ENCODE peak calls at places on chromosome 14, in nine cellular contexts. N is AG10803; H is lower leg skin; O is iris pigment epithelial cell; C is lower lobe of right lung; B is ovary; Q is hippocampal formation; A is Right ventricle myocardium superior; G is stimulated activated CD4-positive, alpha-beta T cell treated with anti-CD3 and anti-CD28 coated beads, Interleukin-12 subunit alpha, Interleukin-12 subunit beta, amount 100 ng/mL, for 4 hours. R is an unnamed sample.

GRCh38 chr14:96299441-96299840 is 43.4 kb downstream of the BDKRB1 start:
- DNase-seq in N (no peak), H (no peak), O (no peak), C (no peak), B (no peak), Q (no peak), A (no peak), G (no peak), R (no peak)

GRCh38 chr14:92506230-92506629 is 7.4 kb upstream of the RIN3 start:
- DNase-seq in N (no peak), H (no peak), O (no peak), C (no peak), B (no peak), Q (no peak), A (no peak), G (no peak), R (no peak)

GRCh38 chr14:78123650-78124253 is 46.4 kb upstream of the NRXN3 start:
- DNase-seq in N (no peak), H (no peak), O (no peak), C (no peak), B (no peak), Q (no peak), A (no peak), G (no peak), R (no peak)

GRCh38 chr14:102208741-102209140 is 69.0 kb downstream of the WDR20 start:
- DNase-seq in N (no peak), H (no peak), O (no peak), C (no peak), B (no peak), Q (no peak), A (no peak), G (no peak), R (no peak)

GRCh38 chr14:104026024-104026423 is 59.5 kb upstream of the ASPG start:
- DNase-seq in N (no peak), H (no peak), O (no peak), C (no peak), B (no peak), Q (no peak), A (no peak), G (no peak), R (no peak)

GRCh38 chr14:20413785-20414117 is 450 bp upstream of the TEP1 start:
- DNase-seq in N (no peak), H (no peak), O (peak), C (no peak), B (no peak), Q (no peak), A (no peak), G (no peak), R (no peak)

GRCh38 chr14:94171208-94171607 is 2.9 kb upstream of the PPP4R4 start:
- DNase-seq in N (peak), H (no peak), O (peak), C (no peak), B (no peak), Q (no peak), A (no peak), G (no peak), R (no peak)

GRCh38 chr14:95337052-95337595 is 17.4 kb upstream of the CLMN start:
- DNase-seq in N (no peak), H (no peak), O (no peak), C (no peak), B (no peak), Q (no peak), A (no peak), G (no peak), R (no peak)

GRCh38 chr14:87869619-87870583 is 123.1 kb downstream of the GALC start:
- DNase-seq in N (peak), H (no peak), O (peak), C (no peak), B (no peak), Q (no peak), A (no peak), G (no peak), R (no peak)

GRCh38 chr14:73610692-73611091 is 1.6 kb upstream of the ACOT6 start:
- DNase-seq in N (no peak), H (no peak), O (peak), C (no peak), B (no peak), Q (peak), A (no peak), G (no peak), R (no peak)

GRCh38 chr14:42736408-42736807 is 1129.7 kb downstream of the LRFN5 start:
- DNase-seq in N (no peak), H (no peak), O (no peak), C (no peak), B (no peak), Q (no peak), A (no peak), G (no peak), R (no peak)

GRCh38 chr14:22822017-22822618 is 6.9 kb upstream of the SLC7A7 start:
- DNase-seq in N (no peak), H (no peak), O (no peak), C (no peak), B (peak), Q (no peak), A (no peak), G (no peak), R (no peak)

GRCh38 chr14:77641207-77641533 is 24.7 kb upstream of the SPTLC2 start:
- DNase-seq in N (no peak), H (no peak), O (no peak), C (no peak), B (no peak), Q (no peak), A (no peak), G (no peak), R (no peak)

GRCh38 chr14:103731916-103732867 is 16.6 kb downstream of the ZFYVE21 start:
- DNase-seq in N (no peak), H (no peak), O (no peak), C (peak), B (no peak), Q (no peak), A (no peak), G (no peak), R (no peak)

GRCh38 chr14:53295372-53295771 is 142.2 kb upstream of the DDHD1 start:
- DNase-seq in N (no peak), H (no peak), O (no peak), C (no peak), B (no peak), Q (no peak), A (no peak), G (no peak), R (no peak)

GRCh38 chr14:73785336-73785833 is 66.2 kb upstream of the PTGR2 start:
- DNase-seq in N (peak), H (no peak), O (peak), C (no peak), B (no peak), Q (no peak), A (no peak), G (no peak), R (no peak)

GRCh38 chr14:41960316-41960715 is 353.6 kb downstream of the LRFN5 start:
- DNase-seq in N (no peak), H (no peak), O (no peak), C (no peak), B (no peak), Q (no peak), A (no peak), G (no peak), R (no peak)

R was measured in CD8-positive, alpha-beta memory T cell.